ENCODE peak calls at places on chromosomes 7 and 10, in eight cellular contexts. B is gastrocnemius medialis, Z is mammary epithelial cell, P is HL-60, N is neural progenitor cell, A is brain microvascular endothelial cell, S is body of pancreas, J is cardiac muscle cell. M is an unnamed sample.

GRCh38 chr7:134696261-134696660 is 49.6 kb downstream of the BPGM start:
- DNase-seq in Z (no peak), J (no peak), B (no peak), P (no peak), N (no peak), A (no peak), S (no peak), M (no peak)

GRCh38 chr7:155490697-155491628 is 33.0 kb downstream of the EN2 start:
- DNase-seq in A (no peak), S (peak), J (peak), P (no peak), Z (no peak), B (no peak), N (peak), M (no peak)

GRCh38 chr7:78224923-78225322 is 426.4 kb downstream of the PHTF2 start:
- DNase-seq in S (no peak), Z (no peak), P (no peak), J (no peak), B (no peak), N (no peak), A (no peak), M (no peak)

GRCh38 chr7:111401516-111401915 is 160.8 kb downstream of the IMMP2L start:
- DNase-seq in Z (no peak), A (no peak), B (no peak), P (no peak), S (no peak), N (no peak), J (no peak), M (no peak)

GRCh38 chr7:20858913-20859312 is 72.2 kb upstream of the SP8 start:
- DNase-seq in S (peak), B (no peak), A (no peak), J (no peak), P (no peak), Z (no peak), N (no peak), M (no peak)

GRCh38 chr7:96400001-96400400 is 78.1 kb upstream of the SLC25A13 start:
- DNase-seq in S (no peak), B (no peak), Z (peak), J (no peak), N (no peak), P (no peak), A (no peak), M (no peak)

GRCh38 chr10:110919349-110919931 is at the start of gene SHOC2:
- DNase-seq in Z (no peak), A (no peak), P (no peak), B (peak), N (peak), J (no peak), S (peak), M (peak)

GRCh38 chr10:76405932-76406331 is 974.5 kb downstream of the LRMDA start:
- DNase-seq in P (no peak), J (peak), N (no peak), S (no peak), Z (no peak), A (no peak), B (no peak), M (no peak)

GRCh38 chr10:101749033-101749432 is 26.9 kb downstream of the FGF8 start:
- DNase-seq in S (no peak), B (no peak), N (peak), Z (no peak), J (peak), A (no peak), P (no peak), M (no peak)

GRCh38 chr7:68470836-68471235 is 1127.4 kb upstream of the AUTS2 start:
- DNase-seq in Z (no peak), A (no peak), J (no peak), S (peak), B (no peak), P (no peak), N (no peak), M (no peak)

GRCh38 chr10:42943025-42943818 is 133.6 kb upstream of the RET start:
- DNase-seq in B (no peak), Z (no peak), S (no peak), J (no peak), N (no peak), P (no peak), A (no peak), M (no peak)

GRCh38 chr10:98433881-98434732 is 12.6 kb downstream of the HPS1 start:
- DNase-seq in B (no peak), A (peak), N (no peak), J (no peak), Z (peak), S (no peak), P (no peak), M (no peak)

GRCh38 chr7:116952640-116953371 is 495 bp upstream of the ST7 start:
- DNase-seq in P (peak), A (peak), Z (peak), S (peak), N (peak), B (peak), J (peak), M (peak)

GRCh38 chr7:29304756-29305155 is 110.2 kb downstream of the CHN2 start:
- DNase-seq in N (no peak), S (no peak), P (no peak), B (no peak), Z (no peak), J (no peak), A (no peak), M (no peak)

GRCh38 chr10:125982256-125982948 is 86.0 kb downstream of the FANK1 start:
- DNase-seq in N (peak), Z (peak), A (peak), B (no peak), P (peak), S (no peak), J (peak), M (peak)

GRCh38 chr7:75793676-75794075 is 19.9 kb downstream of the CCL24 start:
- DNase-seq in A (no peak), Z (no peak), S (no peak), P (no peak), N (no peak), B (no peak), J (no peak), M (no peak)

GRCh38 chr7:28815928-28816373 is 142.2 kb downstream of the TRIL start:
- DNase-seq in S (no peak), P (no peak), N (no peak), J (no peak), A (no peak), Z (no peak), B (no peak), M (no peak)

GRCh38 chr7:39535720-39536119 is 30.5 kb upstream of the YAE1 start:
- DNase-seq in N (no peak), J (no peak), P (no peak), S (no peak), Z (no peak), A (no peak), B (no peak), M (no peak)

GRCh38 chr7:101792051-101792651 is 25.3 kb upstream of the CUX1 start:
- DNase-seq in Z (peak), A (peak), P (no peak), S (no peak), B (peak), J (peak), N (no peak), M (peak)

GRCh38 chr7:71984348-71984747 is 427.8 kb downstream of the CALN1 start:
- DNase-seq in N (no peak), B (no peak), Z (no peak), A (no peak), P (no peak), S (no peak), J (no peak), M (no peak)

GRCh38 chr10:19245889-19246841 is 197.6 kb downstream of the MALRD1 start:
- DNase-seq in S (no peak), N (no peak), Z (no peak), A (no peak), J (no peak), P (no peak), B (no peak), M (no peak)

GRCh38 chr10:58511765-58512469 is 755 bp upstream of the BICC1 start:
- DNase-seq in Z (no peak), A (no peak), B (peak), P (no peak), J (peak), S (peak), N (peak), M (no peak)
- H3K27ac ChIP-seq in Z (peak), A (no peak), B (peak), P (no peak), J (peak), S (peak), N (no peak), M (no peak)

GRCh38 chr7:1706721-1707613 is 36.9 kb downstream of the ELFN1 start:
- DNase-seq in A (no peak), J (no peak), B (no peak), N (no peak), Z (no peak), P (no peak), S (no peak), M (no peak)

GRCh38 chr7:1709281-1709680 is 39.2 kb downstream of the ELFN1 start:
- DNase-seq in N (no peak), Z (no peak), B (no peak), A (no peak), P (no peak), J (no peak), S (no peak), M (no peak)

GRCh38 chr7:1706381-1706720 is 36.3 kb downstream of the ELFN1 start:
- DNase-seq in P (no peak), J (no peak), Z (no peak), B (no peak), N (no peak), S (no peak), A (no peak), M (no peak)

GRCh38 chr7:1708640-1709249 is 38.7 kb downstream of the ELFN1 start:
- DNase-seq in A (no peak), B (no peak), N (no peak), S (no peak), J (no peak), P (no peak), Z (no peak), M (no peak)

DNA sequence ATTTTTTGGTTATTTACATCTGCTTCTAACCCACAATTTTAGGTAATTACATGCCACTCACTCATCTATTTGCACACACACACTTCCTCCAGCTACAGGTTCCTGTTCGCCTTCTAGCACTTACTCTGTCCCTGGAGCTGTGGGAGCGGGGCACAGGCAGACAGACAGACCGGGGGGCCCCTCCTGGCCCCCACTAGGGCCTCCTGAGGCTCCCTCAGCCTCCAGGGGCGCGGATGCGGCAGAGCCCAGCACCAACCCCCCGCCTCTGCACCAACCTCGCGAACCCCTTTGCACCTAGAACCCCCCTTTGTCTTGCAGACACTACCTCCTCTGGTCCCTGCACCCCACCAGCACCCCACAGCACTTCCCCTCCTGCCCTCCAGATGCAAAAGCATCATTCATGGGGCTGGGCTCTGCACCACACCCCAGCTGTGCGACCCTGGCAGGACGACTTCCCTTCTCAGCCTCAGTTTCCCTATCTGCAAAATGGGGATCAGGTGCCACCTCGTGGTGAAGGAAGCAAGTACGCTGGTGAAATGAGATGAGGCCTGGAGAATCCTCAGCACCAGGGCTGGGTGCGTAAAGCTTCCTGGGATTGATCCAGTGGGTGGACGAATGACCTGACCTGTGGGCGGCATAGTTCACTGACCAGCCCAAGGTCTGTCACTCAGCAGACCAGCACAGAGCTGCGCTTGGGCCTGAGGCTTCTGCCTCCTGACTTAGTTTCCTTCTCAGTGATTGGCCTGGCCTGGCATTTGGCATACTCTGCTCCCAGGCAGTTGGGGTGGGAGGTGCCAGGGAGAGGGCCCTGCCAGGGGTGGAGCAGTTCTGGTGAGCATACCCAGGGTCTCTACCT is 37.9 kb downstream of the ELFN1 start:
- DNase-seq in P (no peak), J (no peak), N (no peak), A (no peak), B (no peak), S (no peak), Z (no peak), M (no peak)
- TF ChIP-seq CTCF in P (no peak), J (peak), N (peak), A (peak), B (no peak), S (no peak), Z (peak), M (peak)

GRCh38 chr10:97023401-97024180 is 162.2 kb downstream of the SLIT1 start:
- DNase-seq in N (no peak), A (no peak), Z (no peak), P (no peak), B (no peak), S (no peak), J (peak), M (no peak)
- H3K27ac ChIP-seq in N (no peak), A (peak), Z (no peak), P (no peak), B (peak), S (peak), J (peak), M (no peak)

DNA sequence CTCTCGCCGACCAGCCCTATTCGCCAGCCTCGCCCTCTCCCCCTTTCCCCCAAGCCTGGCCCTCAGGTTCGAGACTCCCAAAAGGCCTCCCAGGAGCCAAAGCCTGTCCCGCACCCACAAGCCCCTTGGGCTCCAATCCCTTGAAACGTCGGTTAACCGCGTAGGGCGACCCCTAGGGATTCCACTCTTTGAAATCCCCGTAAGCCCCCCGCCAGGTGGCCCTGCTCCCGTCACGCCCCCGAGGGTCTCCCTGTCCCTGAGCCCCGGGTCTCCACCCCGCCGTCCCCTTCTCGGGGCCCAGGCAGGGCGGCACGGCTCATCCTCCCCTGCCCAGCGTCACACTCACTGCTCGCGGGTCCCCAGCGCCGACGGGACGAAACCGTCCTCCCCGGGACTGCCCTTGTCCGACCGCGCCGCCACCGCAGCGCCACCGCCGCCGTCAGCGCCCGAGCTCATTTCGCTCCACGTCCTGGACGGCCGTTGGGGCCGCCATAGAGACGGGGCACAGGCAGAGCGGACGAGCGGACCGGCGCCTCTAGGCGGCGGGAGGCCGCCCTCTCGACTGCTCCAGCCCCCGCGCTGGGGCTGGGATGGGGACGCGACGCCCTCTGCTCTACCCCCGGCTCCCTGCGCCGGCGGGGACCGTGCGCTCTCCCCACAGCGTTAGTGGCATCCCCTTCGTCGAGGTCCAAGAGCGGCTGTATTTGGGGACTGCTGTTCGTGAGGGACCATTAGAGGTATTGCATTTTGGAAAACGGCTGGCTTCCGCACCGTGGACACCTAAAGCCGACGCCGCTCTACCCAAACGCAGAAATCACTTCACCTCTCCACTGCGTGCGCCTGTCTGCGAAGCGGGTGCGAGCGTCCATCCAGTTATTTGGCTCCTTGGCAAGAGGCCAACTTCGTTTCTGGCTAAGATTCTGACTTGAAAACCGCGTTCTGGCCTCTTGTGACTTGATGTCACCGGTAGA is at the start of gene EEF1AKMT2:
- DNase-seq in J (peak), N (peak), A (peak), Z (peak), S (peak), P (peak), B (peak), M (peak)
- TF ChIP-seq CTCF in J (peak), N (peak), A (no peak), Z (peak), S (peak), P (no peak), B (peak), M (peak)

M was measured in RWPE1.